ENCODE peak calls at places on chromosomes 2 and 18, in ten cellular contexts. Y is stomach, B is breast epithelium, Z is AG04450, T is aorta, W is Peyer's patch, I is neural progenitor cell, A is pancreas, Q is ovary, V is SJSA1. E is an unnamed sample.

GRCh38 chr18:33839452-33840225 is 261.6 kb downstream of the ASXL3 start:
- DNase-seq in Y (no peak), B (no peak), Z (no peak), T (no peak), W (no peak), I (peak; percentile 70), A (peak; percentile 51), Q (no peak), V (no peak), E (no peak)

GRCh38 chr18:72704202-72704601 is 160.1 kb upstream of the CBLN2 start:
- DNase-seq in Y (no peak), B (no peak), Z (no peak), T (no peak), W (no peak), I (no peak), A (no peak), Q (no peak), V (no peak), E (no peak)

GRCh38 chr2:233422050-233422639 is 67.9 kb downstream of the DGKD start:
- DNase-seq in Y (peak; percentile 93), B (no peak), Z (no peak), T (no peak), W (peak; percentile 89), I (no peak), A (peak; percentile 48), Q (no peak), V (no peak), E (peak; percentile 93)

GRCh38 chr2:26530696-26531095 is 52.8 kb upstream of the OTOF start:
- DNase-seq in Y (no peak), B (no peak), Z (no peak), T (peak; percentile 62), W (no peak), I (no peak), A (no peak), Q (no peak), V (no peak), E (peak; percentile 25)

GRCh38 chr2:2557448-2557847 is 226.4 kb upstream of the MYT1L start:
- DNase-seq in Y (no peak), B (no peak), Z (no peak), T (no peak), W (no peak), I (no peak), A (no peak), Q (no peak), V (no peak), E (no peak)

GRCh38 chr18:56807883-56808282 is 156.7 kb downstream of the WDR7 start:
- DNase-seq in Y (no peak), B (no peak), Z (no peak), T (no peak), W (no peak), I (no peak), A (no peak), Q (no peak), V (no peak), E (no peak)

GRCh38 chr2:237923507-237924163 is 43.2 kb upstream of the UBE2F start:
- DNase-seq in Y (peak; percentile 67), B (peak; percentile 27), Z (peak; percentile 23), T (peak; percentile 93), W (peak; percentile 91), I (peak; percentile 89), A (peak; percentile 82), Q (peak; percentile 80), V (peak; percentile 77), E (peak; percentile 95)

GRCh38 chr2:111200333-111200879 is 79.7 kb downstream of the BCL2L11 start:
- DNase-seq in Y (no peak), B (no peak), Z (no peak), T (no peak), W (no peak), I (peak; percentile 26), A (no peak), Q (no peak), V (peak; percentile 28), E (no peak)

GRCh38 chr18:12056884-12057402 is 36.7 kb upstream of the ANKRD62 start:
- DNase-seq in Y (no peak), B (no peak), Z (no peak), T (no peak), W (no peak), I (no peak), A (no peak), Q (no peak), V (no peak), E (no peak)

GRCh38 chr18:26794210-26795101 is 71.1 kb downstream of the AQP4 start:
- DNase-seq in Y (peak; percentile 69), B (no peak), Z (no peak), T (no peak), W (no peak), I (no peak), A (no peak), Q (no peak), V (no peak), E (no peak)

GRCh38 chr2:178258916-178259315 is 64.6 kb downstream of the OSBPL6 start:
- DNase-seq in Y (no peak), B (no peak), Z (no peak), T (no peak), W (no peak), I (no peak), A (no peak), Q (no peak), V (no peak), E (no peak)

GRCh38 chr2:20483496-20483895 is 36.6 kb downstream of the RHOB start:
- DNase-seq in Y (no peak), B (peak; percentile 55), Z (no peak), T (no peak), W (no peak), I (no peak), A (no peak), Q (peak; percentile 76), V (no peak), E (no peak)

GRCh38 chr2:73110622-73111299 is 2.0 kb downstream of the RAB11FIP5 start:
- DNase-seq in Y (no peak), B (no peak), Z (no peak), T (peak; percentile 40), W (no peak), I (no peak), A (no peak), Q (no peak), V (no peak), E (no peak)

GRCh38 chr18:13500227-13500865 is 226.0 kb downstream of the FAM210A start:
- DNase-seq in Y (no peak), B (peak; percentile 30), Z (no peak), T (no peak), W (no peak), I (peak; percentile 68), A (no peak), Q (no peak), V (no peak), E (no peak)

GRCh38 chr18:45978084-45978483 is 11.0 kb upstream of the EPG5 start:
- DNase-seq in Y (no peak), B (no peak), Z (no peak), T (no peak), W (no peak), I (no peak), A (peak; percentile 59), Q (no peak), V (no peak), E (no peak)

GRCh38 chr2:29024882-29025430 is 43.9 kb downstream of the TOGARAM2 start:
- DNase-seq in Y (no peak), B (no peak), Z (no peak), T (no peak), W (no peak), I (no peak), A (no peak), Q (no peak), V (no peak), E (no peak)

GRCh38 chr2:95275601-95276243 is 1.5 kb downstream of the PROM2 start:
- DNase-seq in Y (peak; percentile 50), B (peak; percentile 76), Z (no peak), T (peak; percentile 69), W (no peak), I (no peak), A (peak; percentile 39), Q (no peak), V (no peak), E (peak; percentile 66)
- H3K27ac ChIP-seq in Y (peak overlapping the region; percentile 86), B (peak overlapping the region; percentile 92), Z (no peak overlapping the region), T (no peak overlapping the region), W (peak overlapping the region; percentile 39), I (no peak overlapping the region), A (peak overlapping the region; percentile 78), Q (no peak overlapping the region), V (no peak overlapping the region), E (no peak overlapping the region)

GRCh38 chr2:169478339-169478738 is 955 bp upstream of the BBS5 start:
- DNase-seq in Y (no peak), B (no peak), Z (no peak), T (no peak), W (no peak), I (no peak), A (no peak), Q (no peak), V (no peak), E (no peak)
- H3K4me3 ChIP-seq in Y (no peak overlapping the region), B (peak overlapping the region; percentile 89), Z (no peak overlapping the region), T (no peak overlapping the region), W (no peak overlapping the region), I (no peak overlapping the region), A (no peak overlapping the region), Q (no peak overlapping the region), V (no peak overlapping the region), E (peak overlapping the region; percentile 84)

GRCh38 chr2:186304064-186304463 is 182.0 kb upstream of the ZC3H15 start:
- DNase-seq in Y (no peak), B (no peak), Z (no peak), T (no peak), W (no peak), I (no peak), A (no peak), Q (no peak), V (no peak), E (no peak)

GRCh38 chr2:186294489-186294888 is 191.6 kb upstream of the ZC3H15 start:
- DNase-seq in Y (no peak), B (no peak), Z (no peak), T (no peak), W (no peak), I (no peak), A (no peak), Q (no peak), V (no peak), E (no peak)

GRCh38 chr2:186303091-186303490 is 183.0 kb upstream of the ZC3H15 start:
- DNase-seq in Y (no peak), B (no peak), Z (no peak), T (no peak), W (no peak), I (no peak), A (no peak), Q (no peak), V (no peak), E (no peak)

GRCh38 chr2:186299610-186300009 is 186.4 kb upstream of the ZC3H15 start:
- DNase-seq in Y (no peak), B (no peak), Z (no peak), T (no peak), W (no peak), I (no peak), A (no peak), Q (no peak), V (no peak), E (no peak)
- H3K27ac ChIP-seq in Y (no peak overlapping the region), B (no peak overlapping the region), Z (no peak overlapping the region), T (no peak overlapping the region), W (no peak overlapping the region), I (no peak overlapping the region), A (no peak overlapping the region), Q (no peak overlapping the region), V (no peak overlapping the region), E (no peak overlapping the region)

DNA sequence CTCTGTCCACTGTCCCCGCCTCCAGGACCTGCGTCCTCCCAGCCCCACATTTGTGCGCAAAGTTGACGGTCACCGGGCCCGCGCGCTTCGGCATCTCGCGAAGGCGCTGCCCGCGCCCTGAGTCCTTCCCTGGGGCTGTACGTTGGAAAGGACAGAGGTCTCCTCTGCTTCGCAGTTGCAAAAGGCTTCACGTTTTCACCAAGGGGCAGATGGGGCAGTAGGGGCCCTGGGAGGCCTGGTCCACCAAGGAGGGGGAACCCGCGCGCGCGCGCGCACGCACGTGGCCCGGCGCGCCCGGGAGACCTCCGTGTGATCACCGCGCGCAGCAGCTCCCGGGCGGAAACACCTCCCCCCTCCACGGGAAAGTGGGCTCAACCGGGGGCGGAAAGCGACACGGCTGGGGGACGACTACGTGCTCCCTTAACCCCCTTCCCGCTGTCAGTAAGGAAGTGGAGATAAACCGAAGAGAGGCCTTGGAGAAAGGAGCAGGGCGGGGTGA is 21.9 kb downstream of the TEX44 start:
- DNase-seq in Y (peak; percentile 41), B (no peak), Z (no peak), T (peak; percentile 90), W (no peak), I (no peak), A (no peak), Q (peak; percentile 78), V (no peak), E (peak; percentile 85)
- H3K4me3 ChIP-seq in Y (peak overlapping the region; percentile 49), B (peak overlapping the region; percentile 67), Z (peak overlapping the region; percentile 49), T (no peak overlapping the region), W (peak overlapping the region; percentile 55), I (peak overlapping the region; percentile 45), A (peak overlapping the region; percentile 35), Q (peak overlapping the region; percentile 36), V (peak overlapping the region; percentile 36), E (peak overlapping the region; percentile 52)